ENCODE peak calls at places on chromosome 18, in ten cellular contexts. One of them, this sample, is unnamed.

GRCh38 chr18:39840406-39840805 is 2114.6 kb upstream of the PIK3C3 start:
- DNase-seq in AG09309: no peak
- DNase-seq in tibial artery: no peak
- DNase-seq in PC-3: no peak
- DNase-seq in Peyer's patch: no peak
- DNase-seq in body of pancreas: no peak
- DNase-seq in A549: no peak
- DNase-seq in coronary artery: no peak
- DNase-seq in endodermal cell: no peak
- DNase-seq in HL-60: no peak
- DNase-seq in this sample: no peak

GRCh38 chr18:36187826-36188721 is 777 bp downstream of the MOCOS start:
- DNase-seq in AG09309: peak; percentile 34
- DNase-seq in tibial artery: no peak
- DNase-seq in PC-3: peak; percentile 48
- DNase-seq in Peyer's patch: peak; percentile 73
- DNase-seq in body of pancreas: peak; percentile 32
- DNase-seq in A549: peak; percentile 45
- DNase-seq in coronary artery: no peak
- DNase-seq in endodermal cell: peak; percentile 81
- DNase-seq in HL-60: no peak
- DNase-seq in this sample: no peak

GRCh38 chr18:35618703-35619102 is 37.2 kb downstream of the GALNT1 start:
- DNase-seq in AG09309: no peak
- DNase-seq in tibial artery: no peak
- DNase-seq in PC-3: no peak
- DNase-seq in Peyer's patch: no peak
- DNase-seq in body of pancreas: no peak
- DNase-seq in A549: no peak
- DNase-seq in coronary artery: no peak
- DNase-seq in endodermal cell: peak; percentile 53
- DNase-seq in HL-60: no peak
- DNase-seq in this sample: no peak

GRCh38 chr18:48950536-48951447 is at the start of gene SMAD7:
- DNase-seq in AG09309: no peak
- DNase-seq in tibial artery: no peak
- DNase-seq in PC-3: no peak
- DNase-seq in Peyer's patch: no peak
- DNase-seq in body of pancreas: no peak
- DNase-seq in A549: no peak
- DNase-seq in coronary artery: peak; percentile 73
- DNase-seq in endodermal cell: no peak
- DNase-seq in HL-60: no peak
- DNase-seq in this sample: no peak

GRCh38 chr18:45774065-45774521 is 50.1 kb downstream of the SLC14A1 start:
- DNase-seq in AG09309: no peak
- DNase-seq in tibial artery: no peak
- DNase-seq in PC-3: peak; percentile 76
- DNase-seq in Peyer's patch: peak; percentile 59
- DNase-seq in body of pancreas: no peak
- DNase-seq in A549: no peak
- DNase-seq in coronary artery: no peak
- DNase-seq in endodermal cell: no peak
- DNase-seq in HL-60: no peak
- DNase-seq in this sample: no peak

GRCh38 chr18:57210101-57210661 is 63.3 kb downstream of the BOD1L2 start:
- DNase-seq in AG09309: peak; percentile 38
- DNase-seq in tibial artery: no peak
- DNase-seq in PC-3: peak; percentile 86
- DNase-seq in Peyer's patch: peak; percentile 85
- DNase-seq in body of pancreas: peak; percentile 49
- DNase-seq in A549: peak; percentile 76
- DNase-seq in coronary artery: no peak
- DNase-seq in endodermal cell: peak; percentile 93
- DNase-seq in HL-60: no peak
- DNase-seq in this sample: no peak

GRCh38 chr18:57438669-57439616 is 3.8 kb downstream of the ONECUT2 start:
- DNase-seq in AG09309: no peak
- DNase-seq in tibial artery: no peak
- DNase-seq in PC-3: no peak
- DNase-seq in Peyer's patch: no peak
- DNase-seq in body of pancreas: no peak
- DNase-seq in A549: peak; percentile 43
- DNase-seq in coronary artery: no peak
- DNase-seq in endodermal cell: peak; percentile 60
- DNase-seq in HL-60: no peak
- DNase-seq in this sample: no peak

GRCh38 chr18:74790451-74790850 is 192.8 kb downstream of the ZNF407 start:
- DNase-seq in AG09309: no peak
- DNase-seq in tibial artery: no peak
- DNase-seq in PC-3: no peak
- DNase-seq in Peyer's patch: no peak
- DNase-seq in body of pancreas: no peak
- DNase-seq in A549: no peak
- DNase-seq in coronary artery: no peak
- DNase-seq in endodermal cell: no peak
- DNase-seq in HL-60: no peak
- DNase-seq in this sample: no peak

GRCh38 chr18:68623342-68623741 is 91.6 kb downstream of the TMX3 start:
- DNase-seq in AG09309: peak; percentile 53
- DNase-seq in tibial artery: peak; percentile 64
- DNase-seq in PC-3: peak; percentile 78
- DNase-seq in Peyer's patch: no peak
- DNase-seq in body of pancreas: peak; percentile 16
- DNase-seq in A549: peak; percentile 48
- DNase-seq in coronary artery: no peak
- DNase-seq in endodermal cell: peak; percentile 83
- DNase-seq in HL-60: peak; percentile 5
- DNase-seq in this sample: peak; percentile 5

GRCh38 chr18:73261923-73262322 is 394.1 kb upstream of the NETO1 start:
- DNase-seq in AG09309: no peak
- DNase-seq in tibial artery: no peak
- DNase-seq in PC-3: no peak
- DNase-seq in Peyer's patch: no peak
- DNase-seq in body of pancreas: no peak
- DNase-seq in A549: no peak
- DNase-seq in coronary artery: no peak
- DNase-seq in endodermal cell: no peak
- DNase-seq in HL-60: no peak
- DNase-seq in this sample: no peak

GRCh38 chr18:73264562-73264921 is 396.8 kb upstream of the NETO1 start:
- DNase-seq in AG09309: no peak
- DNase-seq in tibial artery: no peak
- DNase-seq in PC-3: no peak
- DNase-seq in Peyer's patch: no peak
- DNase-seq in body of pancreas: no peak
- DNase-seq in A549: no peak
- DNase-seq in coronary artery: no peak
- DNase-seq in endodermal cell: no peak
- DNase-seq in HL-60: no peak
- DNase-seq in this sample: no peak

GRCh38 chr18:73258375-73259087 is 390.7 kb upstream of the NETO1 start:
- DNase-seq in AG09309: no peak
- DNase-seq in tibial artery: no peak
- DNase-seq in PC-3: no peak
- DNase-seq in Peyer's patch: no peak
- DNase-seq in body of pancreas: no peak
- DNase-seq in A549: peak; percentile 42
- DNase-seq in coronary artery: no peak
- DNase-seq in endodermal cell: no peak
- DNase-seq in HL-60: no peak
- DNase-seq in this sample: no peak

DNA sequence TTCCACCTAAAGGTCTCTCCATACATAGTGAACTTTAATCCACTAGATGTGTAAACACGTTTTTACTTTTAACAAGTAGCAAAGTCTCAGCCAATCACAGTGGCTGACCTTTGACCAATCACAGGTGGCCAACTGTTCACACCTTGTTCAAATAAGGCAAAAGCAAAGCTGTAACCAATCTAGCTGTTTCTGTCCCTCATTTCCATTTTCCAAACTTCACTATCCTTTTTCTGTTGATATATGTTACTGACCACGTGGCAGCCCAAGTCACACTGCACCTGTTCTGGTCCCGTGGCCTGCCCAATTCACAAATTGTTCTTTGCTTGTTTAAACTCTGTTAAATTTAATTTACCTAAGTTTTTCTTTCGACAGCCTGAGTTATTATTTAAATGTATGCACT is 393.5 kb upstream of the NETO1 start:
- DNase-seq in AG09309: no peak
- DNase-seq in tibial artery: no peak
- DNase-seq in PC-3: no peak
- DNase-seq in Peyer's patch: no peak
- DNase-seq in body of pancreas: no peak
- DNase-seq in A549: peak; percentile 54
- DNase-seq in coronary artery: no peak
- DNase-seq in endodermal cell: no peak
- DNase-seq in HL-60: no peak
- DNase-seq in this sample: no peak
- H3K4me3 ChIP-seq in AG09309: no peak overlapping the region
- H3K4me3 ChIP-seq in tibial artery: no peak overlapping the region
- H3K4me3 ChIP-seq in PC-3: no peak overlapping the region
- H3K4me3 ChIP-seq in Peyer's patch: no peak overlapping the region
- H3K4me3 ChIP-seq in body of pancreas: no peak overlapping the region
- H3K4me3 ChIP-seq in A549: peak overlapping the region; percentile 73
- H3K4me3 ChIP-seq in coronary artery: no peak overlapping the region
- H3K4me3 ChIP-seq in endodermal cell: no peak overlapping the region
- H3K4me3 ChIP-seq in HL-60: no peak overlapping the region
- H3K4me3 ChIP-seq in this sample: no peak overlapping the region

GRCh38 chr18:1014951-1015627 is 110.4 kb downstream of the ADCYAP1 start:
- DNase-seq in AG09309: no peak
- DNase-seq in tibial artery: no peak
- DNase-seq in PC-3: no peak
- DNase-seq in Peyer's patch: no peak
- DNase-seq in body of pancreas: no peak
- DNase-seq in A549: no peak
- DNase-seq in coronary artery: no peak
- DNase-seq in endodermal cell: peak; percentile 47
- DNase-seq in HL-60: no peak
- DNase-seq in this sample: no peak
- TF ChIP-seq CTCF in AG09309: no peak
- TF ChIP-seq CTCF in tibial artery: no peak
- TF ChIP-seq CTCF in PC-3: no peak
- TF ChIP-seq CTCF in Peyer's patch: no peak
- TF ChIP-seq CTCF in body of pancreas: no peak
- TF ChIP-seq CTCF in A549: no peak
- TF ChIP-seq CTCF in coronary artery: no peak
- TF ChIP-seq CTCF in endodermal cell: no peak
- TF ChIP-seq CTCF in HL-60: no peak
- TF ChIP-seq CTCF in this sample: no peak

GRCh38 chr18:8943900-8944870 is 158.3 kb upstream of the NDUFV2 start:
- DNase-seq in AG09309: peak; percentile 61
- DNase-seq in tibial artery: no peak
- DNase-seq in PC-3: peak; percentile 89
- DNase-seq in Peyer's patch: no peak
- DNase-seq in body of pancreas: no peak
- DNase-seq in A549: no peak
- DNase-seq in coronary artery: no peak
- DNase-seq in endodermal cell: no peak
- DNase-seq in HL-60: no peak
- DNase-seq in this sample: no peak

GRCh38 chr18:8942909-8943545 is 159.5 kb upstream of the NDUFV2 start:
- DNase-seq in AG09309: no peak
- DNase-seq in tibial artery: no peak
- DNase-seq in PC-3: no peak
- DNase-seq in Peyer's patch: no peak
- DNase-seq in body of pancreas: no peak
- DNase-seq in A549: no peak
- DNase-seq in coronary artery: no peak
- DNase-seq in endodermal cell: no peak
- DNase-seq in HL-60: no peak
- DNase-seq in this sample: no peak

GRCh38 chr18:8944871-8945245 is 157.6 kb upstream of the NDUFV2 start:
- DNase-seq in AG09309: no peak
- DNase-seq in tibial artery: no peak
- DNase-seq in PC-3: no peak
- DNase-seq in Peyer's patch: no peak
- DNase-seq in body of pancreas: no peak
- DNase-seq in A549: no peak
- DNase-seq in coronary artery: no peak
- DNase-seq in endodermal cell: no peak
- DNase-seq in HL-60: no peak
- DNase-seq in this sample: no peak

GRCh38 chr18:8938817-8939216 is 163.7 kb upstream of the NDUFV2 start:
- DNase-seq in AG09309: no peak
- DNase-seq in tibial artery: no peak
- DNase-seq in PC-3: no peak
- DNase-seq in Peyer's patch: no peak
- DNase-seq in body of pancreas: no peak
- DNase-seq in A549: no peak
- DNase-seq in coronary artery: no peak
- DNase-seq in endodermal cell: no peak
- DNase-seq in HL-60: no peak
- DNase-seq in this sample: no peak

DNA sequence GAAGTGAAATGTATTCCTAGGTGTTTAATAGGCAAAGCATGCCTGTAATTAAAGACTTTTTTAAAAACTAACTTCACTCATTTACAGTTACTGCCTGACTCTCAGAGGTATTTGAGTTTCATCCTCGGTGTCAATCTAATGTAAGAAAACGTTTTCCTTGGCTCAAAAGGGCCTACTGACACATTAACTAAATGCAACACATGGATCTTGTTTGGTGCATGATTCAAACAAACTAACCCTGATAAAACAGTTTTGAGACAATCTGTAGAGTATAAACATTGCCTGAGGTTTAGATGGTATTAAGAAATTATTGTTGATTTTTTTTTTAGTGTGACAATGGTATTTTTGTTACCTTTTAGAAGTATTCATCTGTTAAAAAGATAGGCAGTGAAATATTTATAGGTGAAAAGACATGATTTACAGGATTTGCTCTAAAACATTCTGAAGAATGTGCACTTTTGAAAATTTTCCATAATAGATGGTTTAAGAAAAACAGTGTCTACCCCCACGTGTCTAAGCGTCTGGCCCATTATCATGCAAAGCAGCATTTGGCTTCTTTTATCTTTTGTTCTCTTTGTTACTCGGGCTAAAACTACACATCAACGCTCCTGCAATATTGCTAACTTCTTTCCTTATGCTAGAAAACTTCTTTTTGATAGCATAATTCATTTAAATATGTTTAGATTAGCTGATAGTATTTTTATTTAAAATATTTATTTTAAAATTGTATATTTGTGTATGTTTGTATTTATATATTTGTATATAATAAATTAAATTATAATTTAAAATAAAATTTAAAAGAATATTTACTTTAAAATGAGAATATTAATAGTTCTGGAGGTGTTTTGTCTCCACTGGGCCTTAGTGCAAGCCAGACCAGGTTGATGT is 160.2 kb upstream of the NDUFV2 start:
- DNase-seq in AG09309: no peak
- DNase-seq in tibial artery: no peak
- DNase-seq in PC-3: no peak
- DNase-seq in Peyer's patch: no peak
- DNase-seq in body of pancreas: no peak
- DNase-seq in A549: no peak
- DNase-seq in coronary artery: no peak
- DNase-seq in endodermal cell: no peak
- DNase-seq in HL-60: no peak
- DNase-seq in this sample: no peak
- H3K4me3 ChIP-seq in AG09309: no peak overlapping the region
- H3K4me3 ChIP-seq in tibial artery: no peak overlapping the region
- H3K4me3 ChIP-seq in PC-3: no peak overlapping the region
- H3K4me3 ChIP-seq in Peyer's patch: no peak overlapping the region
- H3K4me3 ChIP-seq in body of pancreas: no peak overlapping the region
- H3K4me3 ChIP-seq in A549: no peak overlapping the region
- H3K4me3 ChIP-seq in coronary artery: no peak overlapping the region
- H3K4me3 ChIP-seq in endodermal cell: no peak overlapping the region
- H3K4me3 ChIP-seq in HL-60: no peak overlapping the region
- H3K4me3 ChIP-seq in this sample: no peak overlapping the region

GRCh38 chr18:61901334-61901986 is 8.7 kb upstream of the RNF152 start:
- DNase-seq in AG09309: peak; percentile 27
- DNase-seq in tibial artery: peak; percentile 67
- DNase-seq in PC-3: peak; percentile 73
- DNase-seq in Peyer's patch: peak; percentile 71
- DNase-seq in body of pancreas: peak; percentile 64
- DNase-seq in A549: peak; percentile 59
- DNase-seq in coronary artery: no peak
- DNase-seq in endodermal cell: peak; percentile 88
- DNase-seq in HL-60: peak; percentile 28
- DNase-seq in this sample: peak; percentile 7
- TF ChIP-seq CTCF in AG09309: peak; percentile 96
- TF ChIP-seq CTCF in tibial artery: peak; percentile 92
- TF ChIP-seq CTCF in PC-3: peak; percentile 89
- TF ChIP-seq CTCF in Peyer's patch: peak; percentile 84
- TF ChIP-seq CTCF in body of pancreas: peak; percentile 89
- TF ChIP-seq CTCF in A549: peak; percentile 50
- TF ChIP-seq CTCF in coronary artery: peak; percentile 88
- TF ChIP-seq CTCF in endodermal cell: peak; percentile 93
- TF ChIP-seq CTCF in HL-60: peak; percentile 100
- TF ChIP-seq CTCF in this sample: peak; percentile 100